ENCODE peak calls at places on chromosomes 3 and 15, in ten cellular contexts. R, V, S, D, O, B, I, T, E and X are unnamed samples.

GRCh38 chr3:40720863-40721262 is 196.1 kb downstream of the ZNF621 start:
- DNase-seq in R (no peak), V (no peak), S (no peak), D (no peak), O (no peak), B (no peak), I (no peak), T (no peak), E (no peak), X (no peak)

GRCh38 chr3:58529516-58530353 is 7.3 kb downstream of the ACOX2 start:
- DNase-seq in R (peak; percentile 38), V (peak; percentile 88), S (peak; percentile 44), D (no peak), O (peak; percentile 27), B (no peak), I (no peak), T (no peak), E (peak; percentile 45), X (no peak)

GRCh38 chr15:22889146-22889818 is 50.8 kb downstream of the NIPA2 start:
- DNase-seq in R (no peak), V (no peak), S (no peak), D (no peak), O (no peak), B (no peak), I (no peak), T (no peak), E (no peak), X (no peak)

GRCh38 chr3:42036483-42036823 is 54.7 kb upstream of the TRAK1 start:
- DNase-seq in R (peak; percentile 88), V (no peak), S (peak; percentile 86), D (no peak), O (no peak), B (no peak), I (peak; percentile 53), T (peak; percentile 97), E (peak; percentile 92), X (no peak)

GRCh38 chr15:36208868-36209582 is 370.4 kb upstream of the CDIN1 start:
- DNase-seq in R (peak; percentile 36), V (no peak), S (peak; percentile 42), D (no peak), O (no peak), B (no peak), I (no peak), T (peak; percentile 37), E (peak; percentile 29), X (no peak)

GRCh38 chr3:150107429-150108175 is 136.9 kb upstream of the PFN2 start:
- DNase-seq in R (peak; percentile 17), V (peak; percentile 11), S (peak; percentile 29), D (no peak), O (no peak), B (no peak), I (no peak), T (no peak), E (no peak), X (no peak)

GRCh38 chr3:13022348-13023250 is 50.6 kb downstream of the IQSEC1 start:
- DNase-seq in R (peak; percentile 94), V (peak; percentile 93), S (peak; percentile 90), D (peak; percentile 72), O (no peak), B (peak; percentile 85), I (peak; percentile 34), T (peak; percentile 89), E (peak; percentile 85), X (no peak)

GRCh38 chr3:86990734-86991481 is at the start of gene VGLL3:
- DNase-seq in R (peak; percentile 94), V (peak; percentile 25), S (peak; percentile 93), D (no peak), O (no peak), B (peak; percentile 63), I (peak; percentile 64), T (peak; percentile 87), E (peak; percentile 88), X (no peak)

GRCh38 chr3:149879872-149880271 is 66.9 kb downstream of the RNF13 start:
- DNase-seq in R (peak; percentile 83), V (peak; percentile 70), S (peak; percentile 83), D (no peak), O (peak; percentile 24), B (peak; percentile 46), I (peak; percentile 8), T (peak; percentile 68), E (peak; percentile 83), X (no peak)

GRCh38 chr15:56927816-56928215 is 9.4 kb downstream of the TCF12 start:
- DNase-seq in R (no peak), V (no peak), S (no peak), D (no peak), O (no peak), B (no peak), I (no peak), T (no peak), E (peak; percentile 27), X (no peak)

GRCh38 chr3:47567149-47567548 is 11.5 kb downstream of the CSPG5 start:
- DNase-seq in R (no peak), V (no peak), S (no peak), D (no peak), O (no peak), B (no peak), I (no peak), T (no peak), E (no peak), X (no peak)

GRCh38 chr3:193552911-193553310 is 1.8 kb downstream of the ATP13A4 start:
- DNase-seq in R (no peak), V (no peak), S (no peak), D (no peak), O (no peak), B (no peak), I (no peak), T (no peak), E (no peak), X (no peak)
- H3K4me3 ChIP-seq in R (no peak overlapping the region), V (no peak overlapping the region), S (no peak overlapping the region), D (no peak overlapping the region), O (no peak overlapping the region), B (no peak overlapping the region), I (no peak overlapping the region), T (no peak overlapping the region), E (no peak overlapping the region), X (no peak overlapping the region)

GRCh38 chr3:80676869-80677268 is 909.1 kb upstream of the ROBO1 start:
- DNase-seq in R (peak; percentile 1), V (no peak), S (no peak), D (no peak), O (no peak), B (no peak), I (no peak), T (no peak), E (peak; percentile 9), X (no peak)
- TF ChIP-seq CTCF in R (no peak), V (no peak), S (no peak), D (no peak), O (no peak), B (no peak), I (no peak), T (no peak), E (no peak), X (no peak)

GRCh38 chr15:70473623-70474366 is 289.6 kb downstream of the UACA start:
- DNase-seq in R (peak; percentile 62), V (no peak), S (peak; percentile 70), D (no peak), O (no peak), B (no peak), I (no peak), T (no peak), E (peak; percentile 55), X (no peak)

GRCh38 chr15:70475439-70475781 is 287.9 kb downstream of the UACA start:
- DNase-seq in R (no peak), V (no peak), S (no peak), D (no peak), O (no peak), B (no peak), I (no peak), T (no peak), E (no peak), X (no peak)

GRCh38 chr15:70474367-70474681 is 289.0 kb downstream of the UACA start:
- DNase-seq in R (no peak), V (no peak), S (no peak), D (no peak), O (no peak), B (no peak), I (no peak), T (no peak), E (no peak), X (no peak)

GRCh38 chr15:70475921-70476320 is 287.4 kb downstream of the UACA start:
- DNase-seq in R (no peak), V (no peak), S (no peak), D (no peak), O (no peak), B (no peak), I (no peak), T (no peak), E (no peak), X (no peak)

GRCh38 chr15:70474682-70475438 is 288.5 kb downstream of the UACA start:
- DNase-seq in R (peak; percentile 95), V (no peak), S (peak; percentile 97), D (no peak), O (peak; percentile 82), B (peak; percentile 36), I (peak; percentile 90), T (peak; percentile 96), E (peak; percentile 92), X (peak; percentile 96)
- H3K4me3 ChIP-seq in R (no peak overlapping the region), V (no peak overlapping the region), S (peak overlapping the region; percentile 8), D (no peak overlapping the region), O (peak overlapping the region; percentile 19), B (peak overlapping the region; percentile 30), I (peak overlapping the region; percentile 8), T (no peak overlapping the region), E (no peak overlapping the region), X (peak overlapping the region; percentile 10)

GRCh38 chr3:36959821-36960220 is 15.0 kb upstream of the TRANK1 start:
- DNase-seq in R (no peak), V (no peak), S (no peak), D (no peak), O (no peak), B (no peak), I (no peak), T (no peak), E (no peak), X (peak; percentile 34)

GRCh38 chr3:36956155-36956554 is 11.3 kb upstream of the TRANK1 start:
- DNase-seq in R (no peak), V (no peak), S (no peak), D (no peak), O (no peak), B (no peak), I (no peak), T (no peak), E (no peak), X (no peak)

GRCh38 chr3:36954452-36955134 is 9.7 kb upstream of the TRANK1 start:
- DNase-seq in R (no peak), V (no peak), S (no peak), D (no peak), O (no peak), B (no peak), I (no peak), T (peak; percentile 45), E (no peak), X (no peak)

GRCh38 chr3:36957862-36958686 is 13.2 kb upstream of the TRANK1 start:
- DNase-seq in R (peak; percentile 29), V (no peak), S (no peak), D (no peak), O (no peak), B (no peak), I (peak; percentile 58), T (peak; percentile 93), E (peak; percentile 61), X (no peak)

DNA sequence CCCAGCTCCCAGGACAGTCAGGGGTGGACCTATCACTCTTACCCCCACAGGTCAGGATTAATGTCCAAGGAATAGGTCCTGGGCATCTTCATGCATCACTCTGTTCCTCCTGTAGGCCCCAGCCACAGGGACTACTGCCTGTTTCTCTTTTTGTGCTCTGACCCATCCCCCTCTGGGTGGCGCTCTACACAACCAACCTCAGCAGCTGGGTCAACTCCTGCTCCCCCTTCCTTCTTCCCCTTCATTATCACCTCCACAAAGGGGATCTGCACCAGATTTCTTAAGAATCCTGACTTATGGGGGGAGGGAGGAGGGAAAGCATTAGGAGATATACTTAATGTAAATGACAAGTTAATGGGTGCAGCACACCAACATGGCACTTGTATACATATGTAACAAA is 12.2 kb upstream of the TRANK1 start:
- DNase-seq in R (no peak), V (no peak), S (no peak), D (no peak), O (no peak), B (no peak), I (no peak), T (no peak), E (no peak), X (no peak)
- TF ChIP-seq CTCF in R (peak; percentile 8), V (peak; percentile 23), S (no peak), D (peak; percentile 41), O (peak; percentile 11), B (no peak), I (no peak), T (no peak), E (no peak), X (no peak)